ENCODE peak calls at places on chromosomes 6 and 20, in nine cellular contexts. B is A549, S is heart left ventricle, U is IMR-90, O is endothelial cell of umbilical vein, X is adrenal gland, J is uterus, T is GM12892, K is NB4. Y is an unnamed sample.

GRCh38 chr20:6680854-6681253 is 86.6 kb upstream of the BMP2 start:
- DNase-seq in B (no peak), S (no peak), U (no peak), O (no peak), X (no peak), J (no peak), T (no peak), K (no peak), Y (no peak)

GRCh38 chr6:155155787-155156447 is 107.9 kb upstream of the CLDN20 start:
- DNase-seq in B (no peak), S (no peak), U (peak; percentile 36), O (no peak), X (no peak), J (no peak), T (no peak), K (no peak), Y (no peak)

GRCh38 chr6:117440558-117441525 is 15.1 kb upstream of the ROS1 start:
- DNase-seq in B (peak; percentile 88), S (no peak), U (peak; percentile 93), O (no peak), X (no peak), J (no peak), T (no peak), K (peak; percentile 40), Y (no peak)

GRCh38 chr6:119129968-119130484 is 51.6 kb upstream of the FAM184A start:
- DNase-seq in B (peak; percentile 28), S (no peak), U (peak; percentile 76), O (peak; percentile 89), X (no peak), J (no peak), T (no peak), K (no peak), Y (no peak)

GRCh38 chr6:97815413-97815812 is 532.4 kb upstream of the MMS22L start:
- DNase-seq in B (no peak), S (no peak), U (no peak), O (no peak), X (no peak), J (no peak), T (no peak), K (no peak), Y (no peak)

GRCh38 chr6:16670183-16670582 is 91.1 kb downstream of the ATXN1 start:
- DNase-seq in B (no peak), S (peak; percentile 70), U (no peak), O (no peak), X (peak; percentile 64), J (no peak), T (no peak), K (no peak), Y (no peak)

GRCh38 chr20:49245921-49246740 is 26.9 kb downstream of the DDX27 start:
- DNase-seq in B (peak; percentile 53), S (peak; percentile 58), U (peak; percentile 55), O (peak; percentile 72), X (no peak), J (no peak), T (peak; percentile 39), K (peak; percentile 68), Y (peak; percentile 49)

GRCh38 chr6:143774347-143774746 is 68.8 kb upstream of the LTV1 start:
- DNase-seq in B (no peak), S (no peak), U (no peak), O (no peak), X (no peak), J (no peak), T (no peak), K (no peak), Y (peak; percentile 16)

GRCh38 chr6:111750753-111751684 is 122.2 kb downstream of the FYN start:
- DNase-seq in B (no peak), S (no peak), U (peak; percentile 65), O (peak; percentile 83), X (no peak), J (no peak), T (no peak), K (no peak), Y (no peak)

GRCh38 chr6:7107578-7108195 is at the start of gene RREB1:
- DNase-seq in B (peak; percentile 61), S (peak; percentile 79), U (peak; percentile 54), O (peak; percentile 68), X (peak; percentile 72), J (peak; percentile 73), T (peak; percentile 71), K (peak; percentile 90), Y (peak; percentile 76)

GRCh38 chr6:166595061-166595780 is 8.7 kb upstream of the RAMACL start:
- DNase-seq in B (no peak), S (no peak), U (peak; percentile 92), O (no peak), X (no peak), J (no peak), T (no peak), K (no peak), Y (no peak)

GRCh38 chr6:162198925-162199324 is 528.6 kb downstream of the PRKN start:
- DNase-seq in B (no peak), S (no peak), U (no peak), O (no peak), X (no peak), J (no peak), T (no peak), K (no peak), Y (no peak)

GRCh38 chr20:11445891-11446290 is 471.8 kb upstream of the BTBD3 start:
- DNase-seq in B (no peak), S (no peak), U (peak; percentile 56), O (no peak), X (no peak), J (no peak), T (no peak), K (no peak), Y (no peak)

GRCh38 chr20:9617940-9618339 is 103.5 kb downstream of the LAMP5 start:
- DNase-seq in B (peak; percentile 89), S (no peak), U (peak; percentile 22), O (no peak), X (peak; percentile 78), J (no peak), T (no peak), K (peak; percentile 53), Y (peak; percentile 17)

DNA sequence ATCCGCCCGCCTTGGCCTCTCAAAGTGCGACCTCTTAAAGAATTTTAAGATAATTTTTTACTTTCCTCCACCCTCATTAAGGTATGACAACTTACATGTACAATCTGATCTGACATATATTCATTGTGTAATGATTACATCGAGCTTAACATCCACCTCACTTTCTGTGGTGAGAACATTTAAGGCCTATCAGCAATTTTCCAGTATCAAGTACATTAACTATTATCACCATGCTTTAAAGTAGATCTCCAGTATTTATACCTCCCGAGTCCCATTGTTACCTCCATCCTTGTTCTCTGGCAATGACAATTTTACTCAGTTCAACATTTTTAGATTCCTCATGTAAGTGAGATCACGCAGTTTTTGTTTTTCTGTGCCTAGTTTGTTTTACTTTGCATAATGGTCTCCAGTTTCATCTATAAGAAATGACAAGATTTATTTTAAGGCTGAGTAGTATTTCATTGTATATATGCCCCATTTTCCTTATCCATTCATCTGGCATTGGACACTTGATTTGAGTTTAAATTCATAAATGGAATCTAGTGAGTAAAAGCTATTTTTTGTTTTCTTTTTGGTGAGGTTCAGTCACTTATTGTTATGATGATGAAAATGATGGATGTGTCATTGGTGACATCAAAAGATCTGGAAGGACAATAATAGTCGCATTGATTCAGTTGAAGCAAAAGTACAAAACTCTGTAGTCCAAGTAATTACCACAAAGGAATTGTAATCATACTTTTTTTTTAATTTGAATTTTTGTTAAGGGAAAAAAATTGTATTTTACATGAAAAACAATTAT is 87.0 kb downstream of the OR2B2 start:
- DNase-seq in B (no peak), S (no peak), U (no peak), O (peak; percentile 49), X (no peak), J (no peak), T (no peak), K (no peak), Y (no peak)
- TF ChIP-seq POLR2A in B (no peak), S (no peak), U (no peak), O (no peak), X (no peak), J (no peak), T (no peak), K (no peak), Y (no peak)

DNA sequence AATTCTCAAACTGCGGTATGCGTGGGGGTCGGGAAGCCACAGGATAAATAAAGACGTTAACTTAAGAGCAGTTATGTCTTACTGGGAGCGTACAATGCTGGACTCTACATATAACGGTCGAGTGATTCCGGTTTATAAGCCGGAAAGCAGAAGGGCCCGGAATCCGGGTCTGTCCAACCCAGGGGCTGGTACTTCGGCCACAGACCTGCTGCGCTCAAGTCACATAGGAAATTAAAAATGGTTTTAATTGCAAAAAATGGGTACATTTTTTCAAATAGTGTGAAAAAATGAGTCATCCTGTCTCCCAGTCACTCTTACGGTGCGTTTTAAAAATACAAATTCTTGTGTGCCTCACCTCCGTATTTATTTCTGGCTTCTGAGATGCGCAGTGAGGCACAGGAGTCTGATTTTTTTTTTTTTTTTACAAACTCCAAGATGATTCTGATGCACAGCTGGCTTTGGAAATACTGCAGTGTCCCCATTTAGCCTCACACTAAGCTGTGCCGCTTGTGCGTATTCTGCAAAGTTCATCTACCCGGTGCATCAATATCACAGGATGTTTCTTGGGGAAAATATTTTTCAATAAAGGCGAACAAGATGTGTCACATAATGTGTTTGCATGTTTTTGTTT is 1.0 kb downstream of the PCIF1 start:
- DNase-seq in B (no peak), S (no peak), U (peak; percentile 43), O (no peak), X (peak; percentile 76), J (no peak), T (no peak), K (no peak), Y (no peak)
- TF ChIP-seq POLR2A in B (no peak), S (no peak), U (no peak), O (no peak), X (no peak), J (no peak), T (no peak), K (no peak), Y (no peak)

DNA sequence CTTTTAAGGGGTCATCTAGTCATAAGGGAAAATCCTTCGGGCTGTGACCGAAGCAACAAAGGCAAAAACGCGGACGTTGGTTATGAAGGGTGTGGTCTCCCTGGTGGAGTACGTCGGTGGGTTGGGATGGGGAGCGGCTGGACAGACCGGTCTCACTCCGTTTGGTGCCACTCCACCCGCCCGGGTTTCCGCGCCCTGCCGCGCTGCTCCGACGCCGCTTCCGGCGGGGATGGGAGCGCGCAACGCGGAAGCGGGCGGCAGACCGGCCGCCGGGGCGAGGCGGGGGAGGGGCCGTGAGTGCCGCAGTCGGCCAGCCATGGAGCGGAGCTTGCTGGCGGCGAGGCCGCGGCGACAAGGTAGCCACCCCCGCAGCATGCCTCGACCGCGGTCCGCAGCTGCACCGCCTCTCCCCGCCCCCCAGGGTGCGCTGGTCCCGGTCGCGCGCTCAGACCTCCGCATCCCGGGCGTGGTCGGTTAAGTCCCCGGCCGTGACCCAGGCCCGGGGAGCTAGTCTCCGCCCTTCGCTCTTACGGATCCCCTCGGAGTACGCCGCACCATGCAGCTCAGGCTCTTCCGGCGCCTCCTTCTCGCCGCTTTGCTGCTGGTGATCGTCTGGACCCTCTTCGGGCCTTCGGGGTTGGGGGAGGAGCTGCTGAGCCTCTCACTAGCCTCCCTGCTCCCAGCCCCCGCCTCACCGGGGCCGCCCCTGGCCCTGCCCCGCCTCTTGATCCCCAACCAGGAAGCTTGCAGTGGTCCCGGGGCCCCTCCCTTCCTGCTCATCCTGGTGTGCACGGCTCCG is at the start of gene B3GALT4:
- DNase-seq in B (peak; percentile 73), S (peak; percentile 86), U (peak; percentile 68), O (peak; percentile 67), X (peak; percentile 84), J (peak; percentile 68), T (peak; percentile 84), K (peak; percentile 94), Y (peak; percentile 76)
- TF ChIP-seq POLR2A in B (peak; percentile 21), S (no peak), U (peak; percentile 50), O (peak; percentile 96), X (peak; percentile 32), J (no peak), T (peak; percentile 96), K (peak; percentile 59), Y (peak; percentile 60)

GRCh38 chr20:53157443-53158408 is 185.6 kb downstream of the TSHZ2 start:
- DNase-seq in B (peak; percentile 77), S (peak; percentile 29), U (peak; percentile 53), O (peak; percentile 27), X (peak; percentile 62), J (no peak), T (no peak), K (peak; percentile 75), Y (no peak)
- TF ChIP-seq POLR2A in B (no peak), S (no peak), U (no peak), O (no peak), X (no peak), J (no peak), T (no peak), K (no peak), Y (no peak)